ENCODE peak calls at places on chromosomes 6 and 20, in six cellular contexts. K is left ventricle myocardium superior; V is GM10248; W is GM12891; N is uterus; U is stimulated activated CD4-positive, alpha-beta T cell treated with anti-CD3 and anti-CD28 coated beads, Interleukin-2, amount 100 ng/mL, for 48 hours. S is an unnamed sample.

GRCh38 chr6:15498640-15499039 is 164.2 kb downstream of the DTNBP1 start:
- DNase-seq in U (no peak), V (no peak), K (no peak), W (no peak), N (no peak), S (no peak)

GRCh38 chr6:143675327-143675900 is 2.4 kb upstream of the PHACTR2 start:
- DNase-seq in K (no peak), W (no peak), V (no peak), U (no peak), N (no peak), S (no peak)

GRCh38 chr6:3549314-3549940 is 92.6 kb upstream of the SLC22A23 start:
- DNase-seq in W (no peak), U (no peak), N (no peak), K (no peak), V (no peak), S (no peak)

GRCh38 chr6:79077680-79078056 is 386 bp downstream of the PHIP start:
- DNase-seq in U (no peak), V (peak), K (no peak), N (no peak), W (peak), S (no peak)

GRCh38 chr20:1376453-1377270 is 16.2 kb downstream of the FKBP1A start:
- DNase-seq in N (no peak), V (no peak), W (no peak), U (no peak), K (no peak), S (no peak)

GRCh38 chr6:87722831-87723726 is 21.0 kb upstream of the AKIRIN2 start:
- DNase-seq in U (no peak), V (no peak), K (peak), N (no peak), W (no peak), S (no peak)

GRCh38 chr6:168407842-168408241 is 33.1 kb upstream of the SMOC2 start:
- DNase-seq in W (no peak), N (no peak), K (no peak), V (no peak), U (no peak), S (no peak)

GRCh38 chr6:4732691-4733315 is 43.4 kb upstream of the CDYL start:
- DNase-seq in N (peak), W (no peak), U (no peak), V (no peak), K (peak), S (no peak)

GRCh38 chr20:50459124-50459918 is 50.9 kb upstream of the PTPN1 start:
- DNase-seq in K (no peak), V (no peak), N (no peak), U (no peak), W (no peak), S (no peak)

GRCh38 chr6:131640576-131640975 is 3.5 kb downstream of the ENPP3 start:
- DNase-seq in V (no peak), W (no peak), N (no peak), K (no peak), U (no peak), S (no peak)

GRCh38 chr6:30363459-30363858 is 18.5 kb downstream of the RPP21 start:
- DNase-seq in V (no peak), N (no peak), W (no peak), K (no peak), U (no peak), S (no peak)

GRCh38 chr6:75424610-75425548 is 68.7 kb downstream of the FILIP1 start:
- DNase-seq in V (no peak), W (no peak), U (no peak), K (no peak), N (no peak), S (no peak)

GRCh38 chr20:46905364-46906125 is 10.9 kb downstream of the EYA2 start:
- DNase-seq in V (no peak), N (no peak), W (no peak), U (no peak), K (no peak), S (no peak)

GRCh38 chr6:139538366-139538765 is 163.9 kb upstream of the CITED2 start:
- DNase-seq in K (no peak), U (no peak), N (no peak), W (no peak), V (no peak), S (no peak)

GRCh38 chr20:20327756-20328155 is 40.1 kb upstream of the INSM1 start:
- DNase-seq in W (no peak), V (no peak), U (no peak), N (no peak), K (no peak), S (no peak)

GRCh38 chr6:90346729-90347128 is 50.1 kb upstream of the BACH2 start:
- DNase-seq in V (no peak), W (no peak), N (no peak), K (no peak), U (no peak), S (no peak)

GRCh38 chr6:125942677-125943527 is 13.7 kb upstream of the HINT3 start:
- DNase-seq in K (no peak), V (no peak), N (no peak), W (no peak), U (no peak), S (no peak)

GRCh38 chr6:125944434-125944816 is 12.1 kb upstream of the HINT3 start:
- DNase-seq in K (peak), V (no peak), N (peak), U (no peak), W (no peak), S (no peak)

GRCh38 chr6:68638225-68638900 is 3.3 kb downstream of the ADGRB3 start:
- DNase-seq in W (no peak), U (peak), N (peak), K (peak), V (peak), S (no peak)

GRCh38 chr6:113361014-113361645 is 496.0 kb upstream of the MARCKS start:
- DNase-seq in V (no peak), W (no peak), K (no peak), U (no peak), N (no peak), S (no peak)